ENCODE peak calls at places on chromosomes 4 and X, in five cellular contexts. C, V, X, U and B are unnamed samples.

GRCh38 chrX:107442914-107443527 is 6.4 kb upstream of the FRMPD3 start:
- DNase-seq in V (no peak), X (no peak), U (no peak), C (no peak), B (no peak)

GRCh38 chr4:168647976-168648375 is 151.1 kb downstream of the PALLD start:
- DNase-seq in X (no peak), C (no peak), V (no peak), U (no peak), B (no peak)

GRCh38 chr4:60944070-60944469 is 256.1 kb upstream of the ADGRL3 start:
- DNase-seq in V (peak; percentile 7), U (no peak), C (no peak), X (no peak), B (no peak)

GRCh38 chr4:184016742-184017668 is 111.9 kb downstream of the STOX2 start:
- DNase-seq in V (no peak), U (no peak), C (no peak), X (no peak), B (no peak)

GRCh38 chrX:132292753-132293152 is 73.5 kb upstream of the RAP2C start:
- DNase-seq in C (peak; percentile 74), U (peak; percentile 26), X (no peak), V (peak; percentile 46), B (no peak)

GRCh38 chr4:97394653-97395052 is 748.6 kb downstream of the STPG2 start:
- DNase-seq in V (peak; percentile 4), C (no peak), X (no peak), U (no peak), B (no peak)

GRCh38 chr4:184937030-184937710 is 81.1 kb upstream of the HELT start:
- DNase-seq in C (no peak), X (no peak), V (no peak), U (no peak), B (no peak)

GRCh38 chr4:52984469-52984868 is 122.4 kb downstream of the RASL11B start:
- DNase-seq in U (no peak), C (no peak), V (no peak), X (no peak), B (no peak)

GRCh38 chr4:39237179-39237578 is 54.9 kb downstream of the WDR19 start:
- DNase-seq in X (no peak), V (no peak), U (no peak), C (peak; percentile 16), B (no peak)

GRCh38 chrX:110477593-110478228 is 119.1 kb downstream of the RTL9 start:
- DNase-seq in C (no peak), V (no peak), U (no peak), X (no peak), B (no peak)

GRCh38 chrX:153226344-153227190 is 47.5 kb downstream of the MAGEA1 start:
- DNase-seq in U (no peak), X (peak; percentile 49), V (peak; percentile 43), C (peak; percentile 69), B (no peak)

GRCh38 chrX:68719181-68719903 is 71.9 kb downstream of the STARD8 start:
- DNase-seq in C (no peak), U (no peak), V (no peak), X (peak; percentile 18), B (no peak)

GRCh38 chrX:115889121-115889890 is 281.2 kb upstream of the AGTR2 start:
- DNase-seq in C (no peak), V (no peak), X (peak; percentile 55), U (no peak), B (no peak)

GRCh38 chr4:157423526-157424020 is 203.0 kb downstream of the GRIA2 start:
- DNase-seq in U (no peak), X (no peak), C (no peak), V (no peak), B (no peak)

GRCh38 chr4:55405073-55405472 is 9.3 kb downstream of the TMEM165 start:
- DNase-seq in U (no peak), V (no peak), C (no peak), X (no peak), B (no peak)

GRCh38 chrX:100328342-100328741 is 81.7 kb downstream of the PCDH19 start:
- DNase-seq in V (no peak), U (no peak), C (no peak), X (no peak), B (no peak)

GRCh38 chr4:184074989-184075388 is 142.7 kb downstream of the ENPP6 start:
- DNase-seq in U (no peak), V (no peak), X (no peak), C (no peak), B (no peak)

GRCh38 chr4:40514409-40515025 is 115.1 kb downstream of the RBM47 start:
- DNase-seq in U (no peak), V (peak; percentile 39), X (no peak), C (no peak), B (no peak)

GRCh38 chr4:156255608-156256007 is 301.9 kb upstream of the CTSO start:
- DNase-seq in U (no peak), V (no peak), C (no peak), X (no peak), B (no peak)

GRCh38 chr4:100060765-100061416 is 110.8 kb upstream of the H2AZ1 start:
- DNase-seq in C (no peak), V (no peak), X (no peak), U (no peak), B (no peak)

GRCh38 chr4:76679691-76680090 is 218.3 kb downstream of the SOWAHB start:
- DNase-seq in V (no peak), C (no peak), U (no peak), X (no peak), B (no peak)

GRCh38 chr4:40665844-40666243 is 36.2 kb upstream of the RBM47 start:
- DNase-seq in C (no peak), X (no peak), U (no peak), V (no peak), B (no peak)

GRCh38 chr4:9964884-9965283 is 56.4 kb downstream of the SLC2A9 start:
- DNase-seq in V (no peak), U (no peak), C (no peak), X (no peak), B (no peak)

GRCh38 chrX:150849486-150849885 is 49.0 kb downstream of the CD99L2 start:
- DNase-seq in X (no peak), U (no peak), V (no peak), C (no peak), B (no peak)

GRCh38 chrX:70166601-70167590 is 10.4 kb upstream of the DGAT2L6 start:
- DNase-seq in V (peak; percentile 12), C (peak; percentile 67), X (no peak), U (no peak), B (no peak)

GRCh38 chr4:126777649-126778048 is 855.1 kb upstream of the INTU start:
- DNase-seq in X (no peak), V (no peak), U (no peak), C (peak; percentile 51), B (no peak)

GRCh38 chrX:10235851-10236250 is 79.1 kb downstream of the CLCN4 start:
- DNase-seq in V (no peak), U (no peak), C (peak; percentile 74), X (no peak), B (no peak)

GRCh38 chrX:37441377-37441776 is 92.2 kb downstream of the PRRG1 start:
- DNase-seq in X (no peak), C (no peak), V (no peak), U (no peak), B (no peak)

GRCh38 chrX:101208152-101208905 is 11.3 kb upstream of the DRP2 start:
- DNase-seq in X (no peak), U (no peak), C (peak; percentile 53), V (peak; percentile 3), B (no peak)

GRCh38 chr4:123667496-123667895 is 270.9 kb downstream of the SPRY1 start:
- DNase-seq in V (no peak), U (no peak), C (no peak), X (no peak), B (no peak)

GRCh38 chr4:7206385-7206784 is 14.0 kb downstream of the SORCS2 start:
- DNase-seq in V (peak; percentile 41), U (no peak), X (no peak), C (peak; percentile 63), B (no peak)

GRCh38 chr4:120158860-120159259 is 92.2 kb upstream of the MAD2L1 start:
- DNase-seq in X (no peak), U (no peak), C (no peak), V (no peak), B (no peak)
- H3K4me1 ChIP-seq in X (peaks cover 5% of the 10 kb centered on the region), U (no peaks in the 10 kb centered on the region), C (no peaks in the 10 kb centered on the region), V (no peaks in the 10 kb centered on the region), B (peaks cover 7% of the 10 kb centered on the region)

DNA sequence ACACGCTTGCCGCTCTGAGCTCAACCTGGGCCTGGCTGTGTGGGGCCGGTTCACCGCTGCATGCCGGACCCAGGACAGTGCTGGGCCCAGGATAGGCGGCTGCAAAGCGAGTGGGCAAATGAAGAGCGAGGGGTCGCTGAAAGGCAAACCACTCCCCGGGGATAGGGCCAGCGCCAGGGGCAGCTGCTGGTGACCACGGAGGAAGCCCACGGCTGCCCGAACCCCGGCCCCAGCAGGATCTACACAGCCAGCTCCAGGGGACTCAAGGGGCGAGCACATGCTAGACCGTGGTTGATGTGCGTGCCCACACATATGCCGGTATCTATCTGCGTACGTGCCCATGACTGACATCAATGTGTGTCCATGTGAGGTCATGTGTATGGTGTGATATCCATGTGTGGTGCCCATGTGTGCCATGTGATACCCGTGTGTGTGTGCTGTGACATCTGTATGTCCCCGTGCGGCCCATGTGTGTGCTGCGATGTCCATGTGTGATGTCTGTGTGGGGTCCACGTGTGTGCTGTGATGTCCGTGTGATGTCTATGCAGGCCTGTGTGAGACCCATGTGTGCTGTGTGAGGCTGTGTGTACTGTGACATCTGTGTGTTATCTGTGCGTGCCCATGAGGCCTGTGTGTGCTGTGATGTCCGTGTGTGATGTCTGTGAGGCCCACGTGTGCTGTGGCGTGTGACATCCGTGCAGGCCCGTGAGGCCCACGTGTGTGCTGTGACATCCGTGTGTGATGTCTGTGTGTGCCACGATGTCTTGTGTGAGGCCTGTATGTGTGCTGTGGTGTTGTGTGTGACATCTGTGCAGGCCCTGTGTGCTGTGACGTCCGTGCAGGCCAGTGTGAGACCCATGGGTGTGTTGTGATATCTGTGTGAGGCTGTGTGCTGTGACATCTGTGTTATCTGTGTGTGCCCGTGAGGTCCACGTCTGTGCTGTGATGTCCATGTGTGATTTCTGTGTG is 24.8 kb downstream of the CTBP1 start:
- DNase-seq in V (no peak), C (no peak), X (no peak), U (no peak), B (no peak)
- H3K4me1 ChIP-seq in V (no peaks in the 10 kb centered on the region), C (no peaks in the 10 kb centered on the region), X (no peaks in the 10 kb centered on the region), U (no peaks in the 10 kb centered on the region), B (no peaks in the 10 kb centered on the region)

DNA sequence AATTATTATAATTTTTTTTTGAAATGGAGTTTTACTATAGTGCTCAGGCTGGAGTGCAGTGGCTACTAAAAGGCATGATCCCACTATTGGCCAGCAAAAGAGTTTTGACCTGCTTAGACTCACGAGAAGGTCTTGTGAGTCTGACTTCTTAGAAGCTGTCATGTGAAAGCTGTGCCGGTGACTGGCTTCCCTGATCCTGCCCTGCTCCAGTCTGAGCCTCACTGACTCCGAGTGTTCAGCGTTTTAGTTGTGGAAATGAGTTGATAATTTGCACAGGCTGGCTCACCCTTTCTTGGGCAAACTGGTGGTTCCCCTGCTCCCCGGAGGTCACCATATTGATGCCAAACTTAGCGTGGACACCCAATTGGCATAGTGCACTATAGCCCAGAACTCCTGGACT is 16.4 kb upstream of the CXCL8 start:
- DNase-seq in V (no peak), X (no peak), C (no peak), U (no peak), B (no peak)
- H3K4me1 ChIP-seq in V (peaks cover 37% of the 10 kb centered on the region), X (no peaks in the 10 kb centered on the region), C (no peaks in the 10 kb centered on the region), U (no peaks in the 10 kb centered on the region), B (no peaks in the 10 kb centered on the region)

DNA sequence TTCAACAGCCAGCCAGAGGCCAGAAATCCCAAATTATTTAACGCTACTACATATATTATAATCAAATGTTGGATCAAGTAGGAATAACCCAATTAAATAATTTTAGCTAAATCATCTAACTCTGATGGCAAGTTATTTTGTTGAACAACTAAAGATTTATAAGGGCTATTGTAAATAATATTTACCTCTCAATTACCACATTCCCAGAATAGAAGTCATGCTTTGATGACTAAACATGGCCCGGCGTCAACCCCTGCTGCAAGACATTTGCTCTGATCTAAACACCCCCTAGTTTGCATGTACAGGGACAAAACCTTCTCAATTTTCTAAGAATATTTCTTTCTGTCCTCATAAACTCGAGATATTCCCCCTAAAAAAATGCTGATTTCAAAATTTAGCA is 14.2 kb downstream of the VEGFC start:
- DNase-seq in X (no peak), C (peak; percentile 72), U (no peak), V (peak; percentile 55), B (no peak)
- H3K4me1 ChIP-seq in X (peaks cover 13% of the 10 kb centered on the region), C (peaks cover 7% of the 10 kb centered on the region), U (no peaks in the 10 kb centered on the region), V (peaks cover 79% of the 10 kb centered on the region), B (peaks cover 4% of the 10 kb centered on the region)